ENCODE peak calls at places on chromosomes 12 and 14, in six cellular contexts. One of them, this sample, is unnamed.

GRCh38 chr12:89672589-89672979 is 36.1 kb downstream of the ATP2B1 start:
- DNase-seq in GM23338: no peak
- DNase-seq in colonic mucosa: no peak
- DNase-seq in H1: no peak
- DNase-seq in AG09309: no peak
- DNase-seq in astrocyte of the spinal cord: no peak
- DNase-seq in this sample: no peak

GRCh38 chr14:53638966-53639365 is 317.7 kb downstream of the BMP4 start:
- DNase-seq in astrocyte of the spinal cord: peak; percentile 34
- DNase-seq in colonic mucosa: no peak
- DNase-seq in AG09309: no peak
- DNase-seq in GM23338: no peak
- DNase-seq in H1: no peak
- DNase-seq in this sample: no peak

GRCh38 chr14:50839696-50840095 is 8.7 kb upstream of the NIN start:
- DNase-seq in H1: no peak
- DNase-seq in colonic mucosa: no peak
- DNase-seq in AG09309: no peak
- DNase-seq in astrocyte of the spinal cord: no peak
- DNase-seq in GM23338: no peak
- DNase-seq in this sample: no peak

GRCh38 chr12:105275997-105276760 is 40.2 kb upstream of the APPL2 start:
- DNase-seq in astrocyte of the spinal cord: no peak
- DNase-seq in AG09309: no peak
- DNase-seq in GM23338: peak; percentile 23
- DNase-seq in H1: no peak
- DNase-seq in colonic mucosa: no peak
- DNase-seq in this sample: no peak

GRCh38 chr14:70808023-70808401 is 1.3 kb downstream of the MAP3K9 start:
- DNase-seq in colonic mucosa: peak; percentile 65
- DNase-seq in H1: no peak
- DNase-seq in GM23338: peak; percentile 85
- DNase-seq in AG09309: no peak
- DNase-seq in astrocyte of the spinal cord: no peak
- DNase-seq in this sample: no peak

GRCh38 chr12:27838543-27838942 is 58.5 kb upstream of the MANSC4 start:
- DNase-seq in AG09309: no peak
- DNase-seq in colonic mucosa: no peak
- DNase-seq in astrocyte of the spinal cord: no peak
- DNase-seq in GM23338: no peak
- DNase-seq in H1: no peak
- DNase-seq in this sample: no peak

GRCh38 chr12:45259732-45260480 is 44.0 kb downstream of the ANO6 start:
- DNase-seq in H1: no peak
- DNase-seq in colonic mucosa: peak; percentile 27
- DNase-seq in AG09309: no peak
- DNase-seq in astrocyte of the spinal cord: peak; percentile 54
- DNase-seq in GM23338: no peak
- DNase-seq in this sample: peak; percentile 37

GRCh38 chr14:40574780-40575179 is 1031.9 kb upstream of the LRFN5 start:
- DNase-seq in GM23338: peak; percentile 8
- DNase-seq in colonic mucosa: no peak
- DNase-seq in H1: no peak
- DNase-seq in astrocyte of the spinal cord: no peak
- DNase-seq in AG09309: no peak
- DNase-seq in this sample: no peak

GRCh38 chr12:89280833-89281533 is 71.3 kb downstream of the DUSP6 start:
- DNase-seq in astrocyte of the spinal cord: no peak
- DNase-seq in AG09309: no peak
- DNase-seq in H1: no peak
- DNase-seq in colonic mucosa: no peak
- DNase-seq in GM23338: no peak
- DNase-seq in this sample: no peak

GRCh38 chr14:51818748-51819386 is 41.5 kb upstream of the GNG2 start:
- DNase-seq in GM23338: peak; percentile 33
- DNase-seq in AG09309: no peak
- DNase-seq in H1: no peak
- DNase-seq in astrocyte of the spinal cord: no peak
- DNase-seq in colonic mucosa: no peak
- DNase-seq in this sample: no peak

GRCh38 chr14:96363751-96364336 is 518 bp downstream of the GSKIP start:
- DNase-seq in H1: no peak
- DNase-seq in GM23338: peak; percentile 67
- DNase-seq in astrocyte of the spinal cord: peak; percentile 42
- DNase-seq in AG09309: no peak
- DNase-seq in colonic mucosa: peak; percentile 81
- DNase-seq in this sample: peak; percentile 50

GRCh38 chr14:102594514-102595175 is 2.2 kb downstream of the RCOR1 start:
- DNase-seq in colonic mucosa: peak; percentile 86
- DNase-seq in GM23338: peak; percentile 85
- DNase-seq in AG09309: no peak
- DNase-seq in astrocyte of the spinal cord: peak; percentile 60
- DNase-seq in H1: no peak
- DNase-seq in this sample: peak; percentile 57

GRCh38 chr12:104520242-104520900 is 63.6 kb downstream of the CHST11 start:
- DNase-seq in AG09309: no peak
- DNase-seq in H1: no peak
- DNase-seq in colonic mucosa: no peak
- DNase-seq in GM23338: no peak
- DNase-seq in astrocyte of the spinal cord: no peak
- DNase-seq in this sample: no peak

GRCh38 chr14:61959348-61959747 is 197.1 kb downstream of the SNAPC1 start:
- DNase-seq in AG09309: no peak
- DNase-seq in GM23338: no peak
- DNase-seq in astrocyte of the spinal cord: no peak
- DNase-seq in H1: no peak
- DNase-seq in colonic mucosa: no peak
- DNase-seq in this sample: no peak
- TF ChIP-seq CTCF in AG09309: no peak
- TF ChIP-seq CTCF in GM23338: no peak
- TF ChIP-seq CTCF in astrocyte of the spinal cord: no peak
- TF ChIP-seq CTCF in H1: no peak
- TF ChIP-seq CTCF in colonic mucosa: no peak
- TF ChIP-seq CTCF in this sample: no peak

GRCh38 chr12:99265648-99266047 is 381.9 kb upstream of the GARIN6 start:
- DNase-seq in astrocyte of the spinal cord: no peak
- DNase-seq in colonic mucosa: no peak
- DNase-seq in H1: no peak
- DNase-seq in AG09309: no peak
- DNase-seq in GM23338: no peak
- DNase-seq in this sample: no peak
- H3K4me3 ChIP-seq in astrocyte of the spinal cord: no peak overlapping the region
- H3K4me3 ChIP-seq in colonic mucosa: no peak overlapping the region
- H3K4me3 ChIP-seq in H1: no peak overlapping the region
- H3K4me3 ChIP-seq in AG09309: no peak overlapping the region
- H3K4me3 ChIP-seq in GM23338: no peak overlapping the region
- H3K4me3 ChIP-seq in this sample: no peak overlapping the region

GRCh38 chr12:96070670-96071279 is 35.4 kb upstream of the LTA4H start:
- DNase-seq in GM23338: peak; percentile 69
- DNase-seq in H1: peak; percentile 54
- DNase-seq in astrocyte of the spinal cord: peak; percentile 25
- DNase-seq in colonic mucosa: no peak
- DNase-seq in AG09309: no peak
- DNase-seq in this sample: no peak
- TF ChIP-seq CTCF in GM23338: peak; percentile 48
- TF ChIP-seq CTCF in H1: no peak
- TF ChIP-seq CTCF in astrocyte of the spinal cord: no peak
- TF ChIP-seq CTCF in colonic mucosa: no peak
- TF ChIP-seq CTCF in AG09309: no peak
- TF ChIP-seq CTCF in this sample: peak; percentile 19

DNA sequence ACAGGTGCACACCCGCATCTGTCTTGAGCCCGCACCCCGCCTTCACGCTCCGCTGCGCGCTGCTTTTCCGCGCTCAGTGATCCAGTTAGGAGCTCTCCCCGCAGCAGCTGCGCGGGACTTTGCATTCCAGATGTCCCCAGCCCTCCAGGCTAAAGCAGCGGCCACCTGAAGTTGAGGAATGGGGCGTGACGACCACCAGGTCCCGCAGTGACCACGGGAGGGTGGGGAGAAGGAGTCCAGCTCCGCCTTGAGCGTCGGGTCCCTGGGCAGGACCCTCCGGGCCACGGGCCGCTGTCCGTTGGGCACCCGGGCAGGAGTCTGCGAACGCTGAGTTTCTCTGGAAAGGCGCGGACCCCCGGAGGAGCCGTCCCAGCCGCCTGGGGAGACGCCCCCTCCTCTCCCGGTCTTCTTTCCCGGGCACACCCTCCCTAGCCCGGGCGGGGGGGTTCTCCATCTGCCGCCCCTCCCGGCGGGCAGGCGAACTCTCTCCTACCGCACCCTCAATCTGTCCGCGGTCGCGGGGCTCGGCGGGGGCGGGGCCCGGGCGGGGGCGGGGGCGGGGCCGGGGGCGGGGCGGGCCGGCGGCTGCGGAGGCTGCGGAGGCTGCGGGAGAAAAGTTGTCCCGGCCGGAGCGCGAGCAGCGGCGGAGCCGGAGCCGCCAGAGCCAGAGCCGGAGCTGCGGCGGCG is at the start of gene TMEM132C:
- DNase-seq in colonic mucosa: no peak
- DNase-seq in AG09309: no peak
- DNase-seq in GM23338: peak; percentile 9
- DNase-seq in H1: peak; percentile 63
- DNase-seq in astrocyte of the spinal cord: no peak
- DNase-seq in this sample: no peak
- H3K4me3 ChIP-seq in colonic mucosa: no peak within 1 kb of the TSS
- H3K4me3 ChIP-seq in AG09309: no peak within 1 kb of the TSS
- H3K4me3 ChIP-seq in GM23338: peak within 1 kb of the TSS; percentile 39
- H3K4me3 ChIP-seq in H1: peak within 1 kb of the TSS; percentile 33
- H3K4me3 ChIP-seq in astrocyte of the spinal cord: peak within 1 kb of the TSS; percentile 13
- H3K4me3 ChIP-seq in this sample: no peak within 1 kb of the TSS

GRCh38 chr14:36748814-36749213 is 87.2 kb downstream of the PAX9 start:
- DNase-seq in colonic mucosa: no peak
- DNase-seq in astrocyte of the spinal cord: no peak
- DNase-seq in H1: no peak
- DNase-seq in GM23338: no peak
- DNase-seq in AG09309: no peak
- DNase-seq in this sample: no peak

GRCh38 chr14:36746907-36747306 is 85.2 kb downstream of the PAX9 start:
- DNase-seq in colonic mucosa: no peak
- DNase-seq in H1: no peak
- DNase-seq in GM23338: no peak
- DNase-seq in AG09309: no peak
- DNase-seq in astrocyte of the spinal cord: no peak
- DNase-seq in this sample: no peak

GRCh38 chr14:36751116-36751515 is 89.5 kb downstream of the PAX9 start:
- DNase-seq in astrocyte of the spinal cord: no peak
- DNase-seq in H1: no peak
- DNase-seq in colonic mucosa: peak; percentile 43
- DNase-seq in AG09309: no peak
- DNase-seq in GM23338: no peak
- DNase-seq in this sample: peak; percentile 31

GRCh38 chr14:36750244-36750643 is 88.6 kb downstream of the PAX9 start:
- DNase-seq in H1: no peak
- DNase-seq in astrocyte of the spinal cord: no peak
- DNase-seq in GM23338: no peak
- DNase-seq in colonic mucosa: no peak
- DNase-seq in AG09309: no peak
- DNase-seq in this sample: no peak

DNA sequence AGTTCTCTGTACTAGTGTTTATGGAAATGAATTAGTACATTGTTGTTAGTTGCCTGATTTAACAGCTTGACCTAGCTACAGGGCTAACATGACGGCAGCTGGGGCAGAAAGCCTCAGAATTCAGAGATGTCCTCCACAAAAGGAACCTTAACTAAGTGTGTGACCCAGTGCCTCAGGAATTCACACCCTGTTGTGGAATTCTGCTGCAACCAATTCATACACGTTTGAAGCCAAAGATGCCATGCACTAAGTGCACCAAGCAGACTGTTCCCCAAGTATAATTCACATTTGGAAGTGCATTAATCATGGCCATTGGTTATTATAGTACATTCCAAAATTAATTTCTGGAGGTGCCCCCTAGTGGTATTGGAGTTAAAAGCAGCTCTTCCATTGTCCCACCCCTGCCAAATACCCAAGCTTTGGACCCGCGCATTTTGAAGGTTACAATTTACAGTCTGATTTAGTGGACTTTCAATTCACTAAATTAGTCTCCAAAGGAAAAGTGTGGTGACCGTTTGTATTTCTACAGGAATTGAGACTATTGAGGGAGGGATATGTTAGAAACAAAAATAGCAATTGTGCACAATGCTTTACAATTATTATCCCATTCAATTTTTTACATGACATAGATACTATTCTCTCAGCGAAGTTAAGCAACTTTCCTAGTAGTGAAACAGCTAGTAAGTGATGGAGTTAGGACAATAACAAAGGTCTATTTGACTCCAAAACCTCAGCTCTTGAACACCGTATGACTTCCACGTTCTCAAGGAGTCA is 85.9 kb downstream of the PAX9 start:
- DNase-seq in astrocyte of the spinal cord: no peak
- DNase-seq in colonic mucosa: no peak
- DNase-seq in H1: no peak
- DNase-seq in AG09309: no peak
- DNase-seq in GM23338: peak; percentile 63
- DNase-seq in this sample: no peak
- TF ChIP-seq CTCF in astrocyte of the spinal cord: peak; percentile 60
- TF ChIP-seq CTCF in colonic mucosa: peak; percentile 22
- TF ChIP-seq CTCF in H1: peak; percentile 21
- TF ChIP-seq CTCF in AG09309: peak; percentile 63
- TF ChIP-seq CTCF in GM23338: peak; percentile 86
- TF ChIP-seq CTCF in this sample: peak; percentile 56

DNA sequence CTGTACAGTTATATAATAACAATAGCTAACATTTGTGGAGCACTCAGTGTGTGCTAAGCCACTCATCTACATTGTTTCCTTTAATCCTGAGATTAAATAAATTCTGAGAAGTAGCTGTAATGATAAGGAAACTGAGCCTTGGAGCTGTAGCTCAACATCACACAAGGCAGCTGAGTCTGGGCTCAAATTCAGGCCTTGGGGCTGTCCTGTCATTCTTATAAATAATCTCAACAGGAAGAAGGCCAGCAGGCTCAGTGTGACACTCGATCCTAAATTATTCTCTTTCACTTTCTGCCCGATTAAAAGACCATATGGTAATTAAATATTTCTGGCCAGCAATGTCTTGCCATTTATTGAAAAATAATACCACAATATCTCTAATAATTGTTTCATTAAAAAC is 24.5 kb downstream of the CDKN1B start:
- DNase-seq in H1: no peak
- DNase-seq in GM23338: no peak
- DNase-seq in astrocyte of the spinal cord: no peak
- DNase-seq in AG09309: no peak
- DNase-seq in colonic mucosa: no peak
- DNase-seq in this sample: no peak
- H3K4me3 ChIP-seq in H1: no peak overlapping the region
- H3K4me3 ChIP-seq in GM23338: no peak overlapping the region
- H3K4me3 ChIP-seq in astrocyte of the spinal cord: no peak overlapping the region
- H3K4me3 ChIP-seq in AG09309: no peak overlapping the region
- H3K4me3 ChIP-seq in colonic mucosa: no peak overlapping the region
- H3K4me3 ChIP-seq in this sample: no peak overlapping the region

DNA sequence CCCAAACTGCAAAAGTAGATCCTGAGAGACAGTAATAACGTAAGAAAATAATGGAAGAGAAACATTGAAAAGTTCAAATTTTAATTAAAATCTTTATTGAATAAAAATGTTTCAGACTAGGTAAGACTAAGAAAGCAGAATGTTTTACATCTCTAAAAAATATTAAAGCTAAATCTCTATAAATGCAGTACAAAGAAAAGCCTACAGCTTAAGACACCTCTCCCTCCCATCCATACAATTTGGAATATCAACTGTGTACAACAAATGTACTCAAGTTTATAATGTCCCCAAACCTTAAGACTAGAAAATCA is 8.5 kb upstream of the CERS5 start:
- DNase-seq in colonic mucosa: no peak
- DNase-seq in AG09309: no peak
- DNase-seq in astrocyte of the spinal cord: no peak
- DNase-seq in GM23338: no peak
- DNase-seq in H1: no peak
- DNase-seq in this sample: no peak
- TF ChIP-seq CTCF in colonic mucosa: no peak
- TF ChIP-seq CTCF in AG09309: no peak
- TF ChIP-seq CTCF in astrocyte of the spinal cord: no peak
- TF ChIP-seq CTCF in GM23338: no peak
- TF ChIP-seq CTCF in H1: no peak
- TF ChIP-seq CTCF in this sample: no peak

This sample was measured in LNCaP clone FGC.